ENCODE peak calls at places on chromosomes 11 and 22, in four cellular contexts. L is naive thymus-derived CD4-positive, alpha-beta T cell; V is GM23338; N is neuronal stem cell. Q is an unnamed sample.
A peak's percentile ranks its signal among the peaks of the same experiment; 100 is the strongest.

GRCh38 chr11:13831707-13832106 is 130.8 kb upstream of the SPON1 start:
- DNase-seq in L (no peak), V (no peak), N (no peak), Q (no peak)

GRCh38 chr11:83725161-83725560 is 439.0 kb upstream of the CCDC90B start:
- DNase-seq in L (no peak), V (peak; percentile 71), N (no peak), Q (no peak)

GRCh38 chr11:121437018-121437685 is 15.0 kb upstream of the SORL1 start:
- DNase-seq in L (no peak), V (no peak), N (no peak), Q (no peak)

GRCh38 chr22:38201371-38201717 is 450 bp upstream of the MAFF start:
- DNase-seq in L (no peak), V (no peak), N (no peak), Q (no peak)

GRCh38 chr11:9193316-9193715 is 71.8 kb downstream of the DENND5A start:
- DNase-seq in L (no peak), V (no peak), N (no peak), Q (no peak)

GRCh38 chr11:112352907-112353306 is 92.2 kb upstream of the PLET1 start:
- DNase-seq in L (no peak), V (no peak), N (no peak), Q (no peak)

GRCh38 chr11:3121416-3121815 is 43.7 kb downstream of the OSBPL5 start:
- DNase-seq in L (no peak), V (no peak), N (no peak), Q (no peak)

GRCh38 chr22:48702573-48703264 is 1125.0 kb downstream of the BRD1 start:
- DNase-seq in L (no peak), V (no peak), N (no peak), Q (no peak)

GRCh38 chr11:15333407-15333806 is 218.7 kb downstream of the INSC start:
- DNase-seq in L (no peak), V (no peak), N (no peak), Q (no peak)

GRCh38 chr22:36860821-36861659 is at the start of gene NCF4:
- DNase-seq in L (no peak), V (no peak), N (no peak), Q (no peak)

GRCh38 chr11:20021771-20022362 is 138.4 kb downstream of the DBX1 start:
- DNase-seq in L (no peak), V (no peak), N (no peak), Q (no peak)

GRCh38 chr11:126422446-126422845 is 67.0 kb downstream of the ST3GAL4 start:
- DNase-seq in L (no peak), V (no peak), N (no peak), Q (no peak)

GRCh38 chr11:123690490-123690889 is 36.1 kb upstream of the SCN3B start:
- DNase-seq in L (no peak), V (no peak), N (no peak), Q (no peak)

DNA sequence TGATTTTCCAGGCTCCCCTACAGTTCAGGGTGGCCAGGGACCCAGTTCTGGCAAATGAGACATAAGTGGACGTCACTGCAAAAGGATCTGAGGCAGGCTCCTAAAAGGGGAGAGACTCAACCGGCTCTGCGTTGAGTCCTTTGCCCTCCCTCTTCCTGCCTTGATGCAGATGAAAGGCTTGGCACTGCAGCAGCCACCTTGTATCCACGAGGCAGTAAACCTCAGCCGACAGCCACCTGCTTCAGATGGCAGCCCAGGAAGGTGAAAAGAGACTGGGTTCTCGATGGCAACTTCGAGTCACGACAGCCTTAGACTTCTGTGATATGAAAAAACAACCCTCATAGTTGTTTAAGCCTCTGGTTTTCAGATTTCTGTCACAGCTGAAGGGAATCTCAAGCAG is 14.7 kb upstream of the TREH start:
- DNase-seq in L (no peak), V (no peak), N (no peak), Q (no peak)
- H3K4me1 ChIP-seq in L (peaks cover 79% of the 10 kb centered on the region), V (peaks cover 14% of the 10 kb centered on the region), N (peaks cover 3% of the 10 kb centered on the region), Q (peaks cover 9% of the 10 kb centered on the region)

DNA sequence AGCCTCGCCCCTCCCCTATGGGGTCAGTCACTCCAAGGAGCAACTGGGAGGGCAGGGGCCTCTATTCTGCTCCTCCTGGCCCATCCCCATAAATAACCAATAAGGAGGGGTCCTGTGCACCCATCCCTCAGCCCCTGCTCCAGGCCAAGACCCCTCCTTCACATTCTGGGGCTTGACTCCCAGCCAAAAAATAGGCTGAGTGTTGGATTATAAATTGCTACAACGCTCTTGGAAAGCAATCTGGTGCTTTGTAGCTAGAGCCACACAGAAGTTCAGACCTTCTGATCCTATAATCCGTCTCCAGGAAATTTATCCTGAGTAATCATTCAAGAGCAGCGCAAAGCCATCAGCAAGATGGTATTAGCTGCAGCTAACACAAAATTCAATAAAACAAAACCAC is 42.5 kb downstream of the ABCC8 start:
- DNase-seq in L (no peak), V (no peak), N (no peak), Q (no peak)
- H3K27ac ChIP-seq in L (no peak overlapping the region), V (no peak overlapping the region), N (no peak overlapping the region), Q (no peak overlapping the region)

GRCh38 chr22:20425821-20426615 is 11.6 kb downstream of the SCARF2 start:
- DNase-seq in L (no peak), V (peak; percentile 66), N (no peak), Q (no peak)
- H3K4me1 ChIP-seq in L (peaks cover 19% of the 10 kb centered on the region), V (peaks cover 4% of the 10 kb centered on the region), N (peaks cover 18% of the 10 kb centered on the region), Q (peaks cover 11% of the 10 kb centered on the region)

DNA sequence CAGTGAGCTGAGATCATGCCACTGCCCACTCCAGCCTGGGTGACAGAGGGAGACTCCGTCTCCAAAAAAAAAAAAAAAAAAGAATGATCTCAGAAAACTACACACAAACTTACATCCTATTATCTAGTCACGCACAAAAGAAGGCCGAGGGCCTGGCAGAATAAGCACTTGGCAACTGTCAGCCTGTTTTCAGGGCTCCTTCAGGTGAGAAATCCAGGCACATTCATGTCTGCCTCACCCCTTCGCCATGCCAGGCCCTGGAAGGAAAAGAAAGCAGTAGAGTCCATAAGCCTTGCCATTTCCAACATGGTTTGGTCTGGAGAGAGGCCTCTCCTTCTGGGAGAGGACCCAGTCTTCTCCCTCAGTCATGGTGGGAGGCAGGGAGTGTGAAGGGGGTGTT is 30.9 kb downstream of the C11orf58 start:
- DNase-seq in L (no peak), V (no peak), N (no peak), Q (no peak)
- H3K27ac ChIP-seq in L (no peak overlapping the region), V (no peak overlapping the region), N (no peak overlapping the region), Q (no peak overlapping the region)

Q was measured in iPS DF 6.9.